ENCODE peak calls at places on chromosomes 7 and 10, in seven cellular contexts. A is SJSA1; Y is HL-60; T is NCI-H2029; G is CD8-positive, alpha-beta memory T cell; B is small intestine; J is dermis blood vessel endothelial cell. O is an unnamed sample.

GRCh38 chr10:4819067-4819466 is 6.9 kb upstream of the AKR1E2 start:
- DNase-seq in A (no peak), Y (no peak), T (no peak), G (no peak), B (no peak), J (no peak), O (no peak)

GRCh38 chr10:103921750-103922195 is 3.8 kb upstream of the STN1 start:
- DNase-seq in A (no peak), Y (peak; percentile 49), T (no peak), G (no peak), B (peak; percentile 53), J (peak; percentile 49), O (no peak)

GRCh38 chr10:92590623-92591549 is 2.0 kb upstream of the KIF11 start:
- DNase-seq in A (peak; percentile 60), Y (peak; percentile 35), T (no peak), G (no peak), B (no peak), J (peak; percentile 54), O (no peak)

GRCh38 chr10:59362184-59362966 is at the start of gene FAM13C:
- DNase-seq in A (peak; percentile 46), Y (no peak), T (no peak), G (no peak), B (peak; percentile 49), J (peak; percentile 49), O (no peak)

GRCh38 chr10:89327803-89328441 is at the start of gene IFIT3:
- DNase-seq in A (peak; percentile 92), Y (peak; percentile 29), T (peak; percentile 36), G (no peak), B (peak; percentile 61), J (peak; percentile 93), O (peak; percentile 36)

GRCh38 chr10:68208424-68209042 is 23.4 kb downstream of the ATOH7 start:
- DNase-seq in A (peak; percentile 70), Y (peak; percentile 25), T (no peak), G (no peak), B (peak; percentile 78), J (peak; percentile 90), O (peak; percentile 63)

GRCh38 chr7:21261627-21262564 is 166.0 kb upstream of the SP4 start:
- DNase-seq in A (peak; percentile 22), Y (no peak), T (peak; percentile 4), G (peak; percentile 27), B (peak; percentile 65), J (peak; percentile 68), O (no peak)

GRCh38 chr7:33039257-33039904 is 23.2 kb downstream of the NT5C3A start:
- DNase-seq in A (peak; percentile 31), Y (no peak), T (no peak), G (no peak), B (peak; percentile 59), J (peak; percentile 39), O (no peak)

GRCh38 chr10:82968533-82968932 is 1093.5 kb downstream of the NRG3 start:
- DNase-seq in A (no peak), Y (no peak), T (no peak), G (no peak), B (no peak), J (no peak), O (no peak)

GRCh38 chr10:12833451-12833850 is 168.1 kb downstream of the CCDC3 start:
- DNase-seq in A (no peak), Y (no peak), T (no peak), G (no peak), B (no peak), J (no peak), O (no peak)

GRCh38 chr7:29609162-29610030 is 45.8 kb downstream of the PRR15 start:
- DNase-seq in A (no peak), Y (no peak), T (peak; percentile 47), G (no peak), B (peak; percentile 84), J (peak; percentile 42), O (peak; percentile 69)

GRCh38 chr10:46270086-46270811 is 16.5 kb upstream of the ANTXRL start:
- DNase-seq in A (no peak), Y (no peak), T (no peak), G (no peak), B (no peak), J (no peak), O (no peak)

GRCh38 chr10:35492387-35493195 is 112.5 kb upstream of the GJD4 start:
- DNase-seq in A (no peak), Y (no peak), T (no peak), G (no peak), B (no peak), J (no peak), O (peak; percentile 45)

GRCh38 chr10:125264752-125265578 is 104.6 kb upstream of the CTBP2 start:
- DNase-seq in A (no peak), Y (no peak), T (no peak), G (no peak), B (no peak), J (no peak), O (peak; percentile 89)

GRCh38 chr7:99126921-99127553 is 16.9 kb downstream of the SMURF1 start:
- DNase-seq in A (no peak), Y (no peak), T (no peak), G (no peak), B (no peak), J (no peak), O (no peak)

GRCh38 chr10:113007821-113008220 is 57.8 kb downstream of the TCF7L2 start:
- DNase-seq in A (no peak), Y (no peak), T (no peak), G (no peak), B (no peak), J (no peak), O (no peak)

GRCh38 chr7:30595461-30596042 is 874 bp downstream of the GARS1 start:
- DNase-seq in A (peak; percentile 30), Y (no peak), T (no peak), G (no peak), B (peak; percentile 6), J (peak; percentile 36), O (no peak)

GRCh38 chr7:19009241-19009935 is 108.0 kb downstream of the TWIST1 start:
- DNase-seq in A (no peak), Y (no peak), T (no peak), G (no peak), B (no peak), J (no peak), O (no peak)

GRCh38 chr7:140033779-140034363 is 28.9 kb downstream of the PARP12 start:
- DNase-seq in A (no peak), Y (no peak), T (no peak), G (no peak), B (no peak), J (no peak), O (no peak)

GRCh38 chr10:92594194-92594593 is 1.3 kb downstream of the KIF11 start:
- DNase-seq in A (no peak), Y (no peak), T (no peak), G (no peak), B (peak; percentile 7), J (peak; percentile 30), O (no peak)

O was measured in PC-9.